ENCODE peak calls at places on chromosomes 7 and 10, in eight cellular contexts. I is BE2C, L is upper lobe of right lung, Q is kidney, Y is neural progenitor cell, Z is IMR-90, N is GM23338, F is fibroblast of pulmonary artery. C is an unnamed sample.

GRCh38 chr7:23234569-23235296 is 11.8 kb upstream of the GPNMB start:
- DNase-seq in F (no peak), Y (no peak), Z (no peak), N (no peak), Q (no peak), I (no peak), L (no peak), C (no peak)

GRCh38 chr10:89591111-89591795 is 53.8 kb downstream of the PANK1 start:
- DNase-seq in Z (peak), I (no peak), F (peak), Q (no peak), N (no peak), Y (no peak), L (no peak), C (no peak)

GRCh38 chr10:118332948-118333710 is 9.0 kb downstream of the FAM204A start:
- DNase-seq in Q (no peak), L (no peak), Z (peak), Y (no peak), N (no peak), I (no peak), F (peak), C (no peak)

GRCh38 chr10:60974463-60975149 is 30.6 kb upstream of the RHOBTB1 start:
- DNase-seq in Y (no peak), Q (no peak), F (no peak), I (no peak), L (no peak), N (no peak), Z (peak), C (no peak)

GRCh38 chr7:54622696-54623309 is 80.6 kb downstream of the VSTM2A start:
- DNase-seq in L (no peak), Y (no peak), I (no peak), N (no peak), Z (no peak), F (no peak), Q (no peak), C (no peak)

GRCh38 chr10:113965077-113965476 is 78.6 kb upstream of the ADRB1 start:
- DNase-seq in I (no peak), Z (no peak), N (no peak), Y (no peak), Q (no peak), L (no peak), F (no peak), C (no peak)

GRCh38 chr10:74927701-74928100 is 101.3 kb downstream of the KAT6B start:
- DNase-seq in F (no peak), Y (no peak), Q (no peak), Z (peak), I (no peak), N (no peak), L (no peak), C (no peak)

GRCh38 chr10:118610577-118610976 is 15.1 kb upstream of the PRLHR start:
- DNase-seq in F (no peak), N (no peak), I (peak), Y (no peak), L (no peak), Q (no peak), Z (no peak), C (no peak)

GRCh38 chr7:105222953-105223352 is 165.8 kb downstream of the SRPK2 start:
- DNase-seq in I (no peak), Q (no peak), L (no peak), F (no peak), Y (no peak), Z (no peak), N (no peak), C (no peak)

GRCh38 chr10:124079864-124080263 is 13.5 kb downstream of the CHST15 start:
- DNase-seq in Y (no peak), L (no peak), F (no peak), I (no peak), N (no peak), Q (no peak), Z (no peak), C (no peak)

GRCh38 chr10:114002422-114002821 is 41.2 kb upstream of the ADRB1 start:
- DNase-seq in Q (no peak), I (no peak), N (peak), Y (no peak), F (no peak), Z (no peak), L (no peak), C (no peak)

GRCh38 chr10:6473430-6473829 is 106.6 kb downstream of the PRKCQ start:
- DNase-seq in F (no peak), Z (no peak), L (no peak), N (no peak), I (no peak), Y (no peak), Q (no peak), C (no peak)

GRCh38 chr7:127189074-127189473 is 63.7 kb downstream of the GRM8 start:
- DNase-seq in Q (no peak), Z (no peak), I (no peak), N (no peak), L (no peak), F (no peak), Y (no peak), C (no peak)

GRCh38 chr10:111344804-111345203 is 268.0 kb downstream of the ADRA2A start:
- DNase-seq in Y (no peak), F (no peak), L (no peak), Q (no peak), I (peak), N (peak), Z (no peak), C (no peak)

GRCh38 chr7:114081606-114082425 is 163.0 kb upstream of the PPP1R3A start:
- DNase-seq in N (peak), Q (no peak), I (no peak), Z (peak), Y (peak), F (peak), L (no peak), C (peak)

GRCh38 chr7:127504715-127505114 is 80.7 kb downstream of the GCC1 start:
- DNase-seq in I (peak), Z (peak), F (peak), N (peak), Y (peak), Q (no peak), L (no peak), C (peak)

GRCh38 chr7:16695621-16696237 is 49.7 kb downstream of the BZW2 start:
- DNase-seq in F (peak), Q (no peak), Y (peak), I (peak), Z (peak), L (no peak), N (peak), C (no peak)

GRCh38 chr7:124764071-124764846 is 1.3 kb downstream of the GPR37 start:
- DNase-seq in L (no peak), Z (peak), N (peak), Q (peak), I (no peak), F (no peak), Y (peak), C (no peak)

GRCh38 chr10:112919721-112920120 is 30.3 kb upstream of the TCF7L2 start:
- DNase-seq in Q (no peak), F (peak), Z (peak), N (no peak), Y (no peak), L (no peak), I (no peak), C (no peak)

GRCh38 chr10:100340948-100341847 is 5.8 kb upstream of the SCD start:
- DNase-seq in Y (peak), F (no peak), I (no peak), N (no peak), L (peak), Q (no peak), Z (no peak), C (no peak)

GRCh38 chr7:149838992-149839408 is 825 bp downstream of the ZNF862 start:
- DNase-seq in F (peak), Y (peak), Z (peak), Q (no peak), N (peak), I (no peak), L (no peak), C (no peak)

GRCh38 chr10:86218160-86218559 is 148.4 kb downstream of the GRID1 start:
- DNase-seq in Z (no peak), N (no peak), F (no peak), Q (peak), I (no peak), L (no peak), Y (no peak), C (no peak)

GRCh38 chr7:35735396-35735795 is 40.5 kb upstream of the HERPUD2 start:
- DNase-seq in I (no peak), Y (no peak), N (no peak), F (no peak), Q (no peak), L (no peak), Z (no peak), C (no peak)

GRCh38 chr10:14023612-14024348 is 306.9 kb downstream of the FRMD4A start:
- DNase-seq in Q (no peak), I (no peak), L (no peak), Z (no peak), N (peak), Y (no peak), F (no peak), C (no peak)

GRCh38 chr7:11458736-11459483 is 373.1 kb downstream of the THSD7A start:
- DNase-seq in I (no peak), L (no peak), Y (no peak), Q (no peak), Z (peak), F (peak), N (no peak), C (no peak)

GRCh38 chr10:80523776-80524175 is 13.9 kb upstream of the SH2D4B start:
- DNase-seq in Q (no peak), Y (no peak), N (no peak), F (no peak), Z (no peak), L (no peak), I (no peak), C (no peak)

GRCh38 chr7:97020601-97021442 is 3.8 kb downstream of the DLX5 start:
- DNase-seq in I (no peak), Z (no peak), Y (peak), L (no peak), F (no peak), N (peak), Q (no peak), C (no peak)

GRCh38 chr7:57385668-57386067 is 64.3 kb upstream of the ZNF716 start:
- DNase-seq in F (no peak), L (no peak), I (no peak), N (no peak), Z (no peak), Y (no peak), Q (peak), C (no peak)

GRCh38 chr7:29611941-29612527 is 48.4 kb downstream of the PRR15 start:
- DNase-seq in I (no peak), Y (no peak), L (no peak), Q (no peak), F (no peak), Z (no peak), N (peak), C (no peak)

GRCh38 chr7:69434350-69434749 is 163.9 kb upstream of the AUTS2 start:
- DNase-seq in L (no peak), Q (no peak), Y (no peak), N (no peak), I (no peak), Z (no peak), F (no peak), C (no peak)

GRCh38 chr10:133135116-133135465 is 24.9 kb upstream of the KNDC1 start:
- DNase-seq in Q (peak), N (no peak), F (no peak), Y (no peak), Z (no peak), L (no peak), I (no peak), C (no peak)

GRCh38 chr10:73480158-73480557 is 15.7 kb downstream of the PPP3CB start:
- DNase-seq in I (no peak), Z (peak), F (peak), Q (no peak), N (no peak), L (no peak), Y (no peak), C (no peak)

GRCh38 chr7:43612599-43613589 is 30.0 kb downstream of the STK17A start:
- DNase-seq in Q (no peak), F (peak), I (no peak), L (no peak), Z (peak), Y (no peak), N (no peak), C (no peak)

GRCh38 chr10:128149267-128149666 is 23.0 kb upstream of the MKI67 start:
- DNase-seq in Z (no peak), L (no peak), N (no peak), F (no peak), Y (no peak), Q (peak), I (no peak), C (no peak)

GRCh38 chr10:117653170-117653515 is 110.6 kb downstream of the EMX2 start:
- DNase-seq in Q (no peak), F (peak), N (no peak), L (no peak), I (no peak), Y (no peak), Z (peak), C (no peak)

GRCh38 chr10:13701157-13701919 is 114.6 kb downstream of the PRPF18 start:
- DNase-seq in F (no peak), L (peak), N (no peak), Q (no peak), Z (no peak), Y (no peak), I (no peak), C (no peak)

DNA sequence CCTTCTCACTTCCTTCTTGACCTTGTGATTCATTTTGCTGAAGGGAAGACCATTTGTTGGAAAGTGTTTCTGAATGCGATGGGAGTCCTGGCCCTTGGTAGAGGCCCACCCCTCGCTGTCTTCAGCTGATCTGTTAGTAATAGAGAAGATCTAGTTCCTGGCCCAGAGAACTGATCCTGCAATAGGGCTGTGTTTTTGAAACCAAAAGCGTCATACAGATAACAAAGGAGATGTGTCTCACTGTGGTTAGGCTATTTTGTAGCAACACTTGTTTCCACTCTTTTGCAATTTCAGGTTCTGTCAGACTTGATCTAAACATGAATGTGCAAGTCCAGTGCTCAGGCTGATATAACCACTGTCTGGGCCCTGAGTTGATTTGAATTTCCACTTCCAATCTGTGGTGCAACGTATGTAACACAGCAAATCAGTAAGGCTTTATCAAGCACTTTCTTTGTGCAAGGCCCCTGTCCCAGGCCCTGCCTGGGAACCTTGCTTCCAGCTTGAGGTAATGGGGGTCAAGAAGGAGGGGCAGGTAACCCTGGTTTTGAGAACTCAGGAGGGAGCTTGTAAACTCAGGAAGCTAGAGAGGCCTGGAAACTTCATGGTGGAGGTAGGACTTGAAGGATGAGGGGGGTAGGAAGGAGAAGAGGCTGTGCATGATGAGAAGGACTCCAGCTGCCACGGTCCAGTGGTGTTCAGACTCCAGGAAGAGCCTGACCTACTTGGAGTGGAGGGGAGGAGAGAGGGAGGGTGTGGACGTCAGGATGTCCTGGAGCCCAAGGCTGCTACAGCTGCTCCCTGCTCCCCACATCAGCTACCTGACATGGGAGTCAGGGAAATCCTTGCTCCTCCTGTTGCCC is 42.2 kb upstream of the SRGN start:
- DNase-seq in Y (no peak), Z (peak), N (no peak), I (no peak), L (no peak), F (peak), Q (no peak), C (no peak)
- TF ChIP-seq CTCF in Y (no peak), Z (no peak), N (no peak), I (no peak), L (no peak), F (no peak), Q (no peak), C (no peak)

GRCh38 chr7:151862606-151863381 is 14.1 kb downstream of the PRKAG2 start:
- DNase-seq in Z (no peak), L (peak), F (no peak), Y (no peak), N (no peak), I (no peak), Q (peak), C (no peak)

GRCh38 chr7:151864081-151864480 is 12.8 kb downstream of the PRKAG2 start:
- DNase-seq in N (no peak), Y (no peak), I (no peak), F (no peak), L (peak), Z (no peak), Q (peak), C (no peak)

GRCh38 chr7:151865070-151865670 is 11.7 kb downstream of the PRKAG2 start:
- DNase-seq in F (no peak), Y (no peak), I (no peak), L (peak), N (no peak), Z (no peak), Q (peak), C (no peak)

GRCh38 chr7:151864561-151864960 is 12.4 kb downstream of the PRKAG2 start:
- DNase-seq in L (peak), Q (peak), Z (no peak), I (no peak), N (no peak), Y (no peak), F (no peak), C (no peak)

DNA sequence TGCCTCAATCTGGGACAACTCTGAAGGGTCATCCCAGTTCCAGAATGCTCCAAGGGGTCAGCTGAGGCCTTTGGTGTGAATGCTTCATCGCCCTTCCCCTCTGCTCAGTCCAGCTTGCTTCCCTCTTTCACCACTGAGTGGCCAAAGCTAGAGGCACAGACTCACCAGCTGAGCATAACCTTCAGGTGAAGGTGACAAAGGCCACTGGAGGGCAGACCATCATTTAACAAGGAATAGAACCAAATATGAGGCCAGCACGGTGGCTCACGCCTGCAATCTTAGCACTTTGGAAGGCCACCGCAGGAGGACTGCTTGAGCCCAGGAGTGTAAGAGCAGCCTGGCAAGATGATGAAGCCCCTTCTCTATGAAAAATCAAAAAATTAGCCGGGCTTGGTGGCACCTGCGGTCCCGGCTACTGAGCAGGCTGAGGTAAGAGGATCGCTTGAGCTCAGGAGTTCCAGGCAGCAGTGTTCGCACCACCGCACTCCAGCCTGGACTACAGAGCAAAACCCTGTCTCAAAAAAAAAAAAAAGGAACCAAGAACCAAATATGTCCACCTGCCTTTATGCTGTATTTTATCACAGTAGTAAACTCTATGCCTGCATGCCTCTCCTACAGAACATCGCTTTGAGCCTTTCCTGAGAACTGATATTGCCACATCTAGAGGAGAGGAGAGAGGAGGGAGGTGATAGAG is 13.4 kb downstream of the PRKAG2 start:
- DNase-seq in I (no peak), Y (peak), N (peak), Z (no peak), Q (peak), F (no peak), L (peak), C (no peak)
- TF ChIP-seq CTCF in I (peak), Y (peak), N (peak), Z (no peak), Q (no peak), F (no peak), L (no peak), C (peak)

GRCh38 chr10:52368725-52369124 is 54.6 kb downstream of the DKK1 start:
- DNase-seq in L (no peak), Z (no peak), Y (no peak), F (no peak), N (peak), I (no peak), Q (no peak), C (no peak)
- TF ChIP-seq CTCF in L (no peak), Z (no peak), Y (peak), F (no peak), N (peak), I (peak), Q (no peak), C (no peak)

DNA sequence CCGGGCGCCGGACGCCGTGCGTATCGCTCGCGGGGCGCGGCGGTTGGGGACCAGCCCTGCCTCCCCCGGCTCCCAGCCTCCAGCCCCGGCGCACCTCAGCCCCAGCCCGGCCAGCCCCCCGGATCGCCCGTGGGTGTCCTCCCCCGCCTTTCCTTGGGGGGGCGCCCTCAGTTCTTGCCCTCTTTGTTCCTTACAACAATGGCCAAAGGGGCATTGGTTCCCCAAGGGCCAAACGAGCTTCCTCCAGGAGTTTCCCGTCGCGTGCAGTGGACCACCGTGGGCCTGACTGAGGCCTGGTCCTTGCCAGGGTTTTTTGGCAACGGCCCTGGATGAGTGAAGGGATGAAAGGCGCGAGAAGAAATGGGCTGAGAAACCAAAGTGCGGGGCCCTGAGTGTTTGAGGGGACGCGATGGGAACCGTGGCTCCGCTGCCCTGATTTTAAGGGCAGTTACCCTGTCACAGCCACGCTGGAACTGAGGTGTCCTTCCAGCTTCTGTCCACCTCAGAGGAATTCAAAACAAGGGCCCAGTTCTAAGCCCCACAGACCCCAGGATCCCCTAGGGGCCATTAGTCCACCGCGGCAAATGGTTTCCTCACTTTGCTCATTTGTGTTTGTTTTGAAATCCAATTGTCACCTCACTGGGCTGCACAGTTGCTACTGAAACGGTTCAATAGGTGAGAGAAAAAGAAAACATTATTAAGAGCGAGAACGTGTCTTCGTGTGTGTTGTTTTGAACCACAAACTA is 1.4 kb downstream of the MACROH2A2 start:
- DNase-seq in I (peak), F (peak), Y (peak), N (peak), Z (no peak), L (peak), Q (no peak), C (peak)
- TF ChIP-seq CTCF in I (peak), F (peak), Y (peak), N (peak), Z (peak), L (peak), Q (peak), C (peak)

GRCh38 chr10:71486465-71487114 is 89.9 kb downstream of the CDH23 start:
- DNase-seq in I (peak), Q (no peak), N (peak), F (peak), Y (peak), L (peak), Z (peak), C (peak)
- TF ChIP-seq CTCF in I (peak), Q (peak), N (peak), F (peak), Y (peak), L (peak), Z (peak), C (peak)

GRCh38 chr10:30751678-30752331 is 122.3 kb upstream of the LYZL2 start:
- DNase-seq in L (peak), Q (no peak), N (peak), F (peak), I (peak), Y (peak), Z (peak), C (peak)
- TF ChIP-seq CTCF in L (peak), Q (peak), N (peak), F (peak), I (peak), Y (peak), Z (peak), C (peak)

C was measured in neural crest cell.